ENCODE peak calls at places on chromosomes 12 and 14, in seven cellular contexts. M is RCC 7860; O is activated T-cell treated with anti-CD3 and anti-CD28 coated beads, Interleukin-2, amount 50 U/mL, for 72 hours; H is iris pigment epithelial cell; V is SW480; D is hypothalamus; A is foreskin fibroblast. S is an unnamed sample.

GRCh38 chr14:70622111-70622712 is 19.5 kb upstream of the TTC9 start:
- DNase-seq in M (peak; percentile 21), O (peak; percentile 67), H (peak; percentile 47), V (peak; percentile 74), D (no peak), A (peak; percentile 14), S (no peak)

GRCh38 chr12:102069707-102070106 is 7.9 kb upstream of the WASHC3 start:
- DNase-seq in M (no peak), O (no peak), H (no peak), V (no peak), D (no peak), A (no peak), S (no peak)

GRCh38 chr12:89353823-89354629 is 1.7 kb upstream of the DUSP6 start:
- DNase-seq in M (peak; percentile 56), O (peak; percentile 84), H (peak; percentile 74), V (peak; percentile 95), D (peak; percentile 51), A (peak; percentile 76), S (peak; percentile 75)

GRCh38 chr14:74551431-74551830 is 57.9 kb downstream of the ISCA2 start:
- DNase-seq in M (no peak), O (no peak), H (no peak), V (no peak), D (no peak), A (no peak), S (no peak)

GRCh38 chr12:97639702-97640101 is 177.1 kb downstream of the RMST start:
- DNase-seq in M (peak; percentile 38), O (no peak), H (peak; percentile 12), V (no peak), D (no peak), A (no peak), S (no peak)

GRCh38 chr12:52036587-52037171 is 14.6 kb upstream of the NR4A1 start:
- DNase-seq in M (no peak), O (peak; percentile 74), H (peak; percentile 74), V (peak; percentile 78), D (peak; percentile 76), A (peak; percentile 69), S (peak; percentile 49)

GRCh38 chr12:117564885-117565284 is 203.5 kb upstream of the NOS1 start:
- DNase-seq in M (no peak), O (no peak), H (peak; percentile 3), V (no peak), D (no peak), A (no peak), S (no peak)

GRCh38 chr12:3246253-3246652 is 169.1 kb downstream of the TSPAN9 start:
- DNase-seq in M (no peak), O (no peak), H (no peak), V (no peak), D (no peak), A (no peak), S (no peak)

GRCh38 chr14:91149462-91149861 is 35.6 kb downstream of the DGLUCY start:
- DNase-seq in M (peak; percentile 85), O (no peak), H (peak; percentile 100), V (peak; percentile 71), D (no peak), A (peak; percentile 98), S (no peak)

GRCh38 chr12:88035907-88036289 is 6.7 kb upstream of the C12orf50 start:
- DNase-seq in M (no peak), O (no peak), H (no peak), V (peak; percentile 5), D (no peak), A (no peak), S (no peak)

GRCh38 chr12:76878899-76879709 is at the start of gene CSRP2:
- DNase-seq in M (peak; percentile 77), O (peak; percentile 72), H (peak; percentile 70), V (peak; percentile 81), D (peak; percentile 65), A (peak; percentile 76), S (peak; percentile 41)

GRCh38 chr14:96037891-96038557 is 1.1 kb upstream of the C14orf132 start:
- DNase-seq in M (no peak), O (no peak), H (peak; percentile 14), V (peak; percentile 83), D (no peak), A (peak; percentile 52), S (no peak)

GRCh38 chr14:95953111-95953724 is 76.6 kb downstream of the TUNAR start:
- DNase-seq in M (no peak), O (no peak), H (peak; percentile 4), V (peak; percentile 22), D (no peak), A (no peak), S (no peak)